ENCODE peak calls at places on chromosomes 13 and 19, in five cellular contexts. N, X, L, K and F are unnamed samples.

GRCh38 chr19:38039966-38040365 is 133.0 kb downstream of the SIPA1L3 start:
- DNase-seq in N (no peak), X (peak), L (no peak), K (peak), F (no peak)

GRCh38 chr19:1066748-1067340 is at the start of gene ARHGAP45:
- DNase-seq in N (peak), X (no peak), L (no peak), K (no peak), F (peak)

GRCh38 chr13:111270765-111271164 is 49.7 kb upstream of the TEX29 start:
- DNase-seq in N (no peak), X (no peak), L (no peak), K (no peak), F (no peak)

GRCh38 chr13:38366954-38367645 is 17.4 kb downstream of the UFM1 start:
- DNase-seq in N (no peak), X (peak), L (no peak), K (no peak), F (no peak)

GRCh38 chr13:27172495-27172842 is 858 bp upstream of the USP12 start:
- DNase-seq in N (no peak), X (peak), L (no peak), K (no peak), F (peak)

GRCh38 chr13:22357132-22357531 is 686.3 kb downstream of the FGF9 start:
- DNase-seq in N (no peak), X (peak), L (no peak), K (peak), F (no peak)

GRCh38 chr19:15181394-15181793 is 19.4 kb downstream of the NOTCH3 start:
- DNase-seq in N (no peak), X (no peak), L (no peak), K (no peak), F (no peak)

GRCh38 chr13:108220042-108220441 is 1.9 kb downstream of the ABHD13 start:
- DNase-seq in N (no peak), X (no peak), L (no peak), K (no peak), F (no peak)

GRCh38 chr19:4390862-4391693 is 9.3 kb downstream of the SH3GL1 start:
- DNase-seq in N (no peak), X (no peak), L (no peak), K (no peak), F (no peak)

GRCh38 chr13:69970521-69970920 is 137.1 kb upstream of the ATXN8OS start:
- DNase-seq in N (no peak), X (peak), L (no peak), K (no peak), F (no peak)

GRCh38 chr13:90427322-90428272 is 919.9 kb upstream of the MIR17HG start:
- DNase-seq in N (no peak), X (no peak), L (no peak), K (no peak), F (no peak)

GRCh38 chr19:45913874-45914830 is at the start of gene NANOS2:
- DNase-seq in N (no peak), X (peak), L (no peak), K (no peak), F (no peak)

GRCh38 chr13:84239032-84239431 is 356.8 kb upstream of the SLITRK1 start:
- DNase-seq in N (no peak), X (no peak), L (no peak), K (no peak), F (no peak)

GRCh38 chr19:53294786-53295441 is 27.4 kb upstream of the VN1R4 start:
- DNase-seq in N (no peak), X (peak), L (no peak), K (no peak), F (no peak)

GRCh38 chr19:3981736-3982681 is 3.3 kb downstream of the EEF2 start:
- DNase-seq in N (no peak), X (no peak), L (no peak), K (no peak), F (no peak)

GRCh38 chr13:36965767-36966166 is 33.4 kb downstream of the ALG5 start:
- DNase-seq in N (peak), X (peak), L (no peak), K (peak), F (no peak)

GRCh38 chr13:66805657-66806056 is 424.5 kb downstream of the PCDH9 start:
- DNase-seq in N (no peak), X (no peak), L (no peak), K (peak), F (no peak)

GRCh38 chr13:79128158-79128557 is 277.9 kb downstream of the RBM26 start:
- DNase-seq in N (peak), X (peak), L (no peak), K (no peak), F (no peak)

GRCh38 chr13:29746167-29746677 is 104.2 kb downstream of the UBL3 start:
- DNase-seq in N (no peak), X (no peak), L (no peak), K (no peak), F (no peak)

GRCh38 chr13:33022986-33023385 is 6.8 kb downstream of the KL start:
- DNase-seq in N (no peak), X (no peak), L (no peak), K (no peak), F (no peak)

GRCh38 chr19:41531438-41532311 is 44.3 kb upstream of the CEACAM21 start:
- DNase-seq in N (peak), X (peak), L (no peak), K (peak), F (peak)

GRCh38 chr19:55454787-55455243 is 6.6 kb downstream of the ISOC2 start:
- DNase-seq in N (peak), X (no peak), L (no peak), K (no peak), F (peak)

GRCh38 chr13:98919566-98919965 is 58.3 kb downstream of the DOCK9 start:
- DNase-seq in N (no peak), X (no peak), L (no peak), K (no peak), F (no peak)

GRCh38 chr19:38944981-38945506 is 14.3 kb downstream of the MRPS12 start:
- DNase-seq in N (no peak), X (no peak), L (no peak), K (no peak), F (no peak)